ENCODE peak calls at places on chromosome 14, in six cellular contexts. U, T, Y, Q, K and H are unnamed samples.

GRCh38 chr14:21923820-21924219 is 250.2 kb upstream of the OR4E1 start:
- DNase-seq in Q (peak), Y (peak), U (no peak), K (no peak), T (no peak), H (no peak)

GRCh38 chr14:95460647-95461478 is 55.6 kb downstream of the SYNE3 start:
- DNase-seq in Q (no peak), K (peak), U (peak), T (peak), Y (no peak), H (no peak)

GRCh38 chr14:38828183-38828877 is 274.7 kb downstream of the SEC23A start:
- DNase-seq in T (no peak), Q (no peak), Y (no peak), K (no peak), U (no peak), H (no peak)

GRCh38 chr14:70803321-70804110 is 5.8 kb downstream of the MAP3K9 start:
- DNase-seq in U (no peak), Q (no peak), K (no peak), T (no peak), Y (no peak), H (no peak)

GRCh38 chr14:50040401-50040775 is 76.0 kb downstream of the VCPKMT start:
- DNase-seq in U (peak), Y (no peak), Q (peak), K (peak), T (no peak), H (peak)

GRCh38 chr14:20745571-20746358 is at the start of gene EDDM3A:
- DNase-seq in Y (no peak), Q (no peak), U (no peak), T (no peak), K (no peak), H (no peak)

GRCh38 chr14:92542766-92543554 is 29.4 kb downstream of the RIN3 start:
- DNase-seq in T (no peak), Y (no peak), Q (no peak), K (no peak), U (no peak), H (no peak)

GRCh38 chr14:103705158-103705523 is 10.1 kb downstream of the XRCC3 start:
- DNase-seq in U (no peak), Y (no peak), Q (no peak), K (no peak), T (no peak), H (no peak)

GRCh38 chr14:23112359-23113178 is 6.5 kb downstream of the CEBPE start:
- DNase-seq in Q (no peak), K (no peak), T (no peak), Y (no peak), U (no peak), H (no peak)

GRCh38 chr14:46259536-46259935 is 392.0 kb downstream of the RPL10L start:
- DNase-seq in Q (no peak), T (no peak), U (no peak), Y (no peak), K (peak), H (no peak)

GRCh38 chr14:92288994-92289393 is 34.0 kb upstream of the SLC24A4 start:
- DNase-seq in Y (no peak), U (no peak), Q (no peak), T (no peak), K (no peak), H (no peak)

GRCh38 chr14:47678993-47679392 is 3.6 kb upstream of the MDGA2 start:
- DNase-seq in T (peak), Q (no peak), K (peak), Y (no peak), U (no peak), H (no peak)

GRCh38 chr14:50084666-50085065 is 31.7 kb downstream of the VCPKMT start:
- DNase-seq in U (no peak), Q (no peak), K (no peak), Y (no peak), T (no peak), H (no peak)

GRCh38 chr14:64475585-64476273 is 10.4 kb downstream of the AKAP5 start:
- DNase-seq in Y (no peak), U (no peak), K (no peak), T (no peak), Q (no peak), H (no peak)

GRCh38 chr14:65849096-65849495 is 436.6 kb downstream of the FUT8 start:
- DNase-seq in Q (no peak), Y (no peak), T (no peak), U (no peak), K (no peak), H (no peak)

GRCh38 chr14:58272589-58273372 is 25.6 kb upstream of the ARID4A start:
- DNase-seq in T (peak), U (peak), Q (no peak), Y (no peak), K (peak), H (no peak)

GRCh38 chr14:21056520-21057163 is 980 bp upstream of the RNASE8 start:
- DNase-seq in T (no peak), U (peak), Y (no peak), K (peak), Q (no peak), H (no peak)

GRCh38 chr14:94139421-94139820 is 10.0 kb upstream of the IFI27L2 start:
- DNase-seq in Q (no peak), K (no peak), T (no peak), U (no peak), Y (no peak), H (no peak)

GRCh38 chr14:73943083-73943482 is 6.8 kb downstream of the FAM161B start:
- DNase-seq in Y (no peak), K (peak), U (peak), Q (no peak), T (no peak), H (no peak)

GRCh38 chr14:54002653-54003052 is 46.0 kb upstream of the BMP4 start:
- DNase-seq in K (no peak), Q (no peak), U (no peak), T (no peak), Y (no peak), H (no peak)